ENCODE peak calls at places on chromosomes 5 and 9, in ten cellular contexts. One of them, this sample, is unnamed. For H3K27me3, the result is how much of the 10 kb centered on the place peaks cover.

GRCh38 chr9:96875460-96876142 is 21.3 kb upstream of the ZNF782 start:
- DNase-seq in GM12878: peak
- DNase-seq in sigmoid colon: no peak
- DNase-seq in ovary: no peak
- DNase-seq in K562: no peak
- DNase-seq in H1: peak
- DNase-seq in transverse colon: peak
- DNase-seq in HepG2: peak
- DNase-seq in suprapubic skin: no peak
- DNase-seq in stomach: peak
- DNase-seq in this sample: no peak

GRCh38 chr5:54745599-54745998 is 228.0 kb downstream of the SNX18 start:
- DNase-seq in GM12878: no peak
- DNase-seq in sigmoid colon: no peak
- DNase-seq in ovary: peak
- DNase-seq in K562: no peak
- DNase-seq in H1: no peak
- DNase-seq in transverse colon: no peak
- DNase-seq in HepG2: no peak
- DNase-seq in suprapubic skin: no peak
- DNase-seq in stomach: no peak
- DNase-seq in this sample: no peak

GRCh38 chr5:135825373-135826220 is 8.9 kb upstream of the SLC25A48 start:
- DNase-seq in GM12878: no peak
- DNase-seq in sigmoid colon: peak
- DNase-seq in ovary: no peak
- DNase-seq in K562: no peak
- DNase-seq in H1: no peak
- DNase-seq in transverse colon: no peak
- DNase-seq in HepG2: no peak
- DNase-seq in suprapubic skin: no peak
- DNase-seq in stomach: no peak
- DNase-seq in this sample: no peak

GRCh38 chr5:132470596-132470995 is 20.0 kb downstream of the IRF1 start:
- DNase-seq in GM12878: no peak
- DNase-seq in sigmoid colon: peak
- DNase-seq in ovary: no peak
- DNase-seq in K562: no peak
- DNase-seq in H1: no peak
- DNase-seq in transverse colon: peak
- DNase-seq in HepG2: no peak
- DNase-seq in suprapubic skin: peak
- DNase-seq in stomach: peak
- DNase-seq in this sample: no peak

GRCh38 chr5:79255786-79256557 is 20.0 kb downstream of the JMY start:
- DNase-seq in GM12878: no peak
- DNase-seq in sigmoid colon: no peak
- DNase-seq in ovary: no peak
- DNase-seq in K562: no peak
- DNase-seq in H1: peak
- DNase-seq in transverse colon: peak
- DNase-seq in HepG2: peak
- DNase-seq in suprapubic skin: no peak
- DNase-seq in stomach: peak
- DNase-seq in this sample: no peak

GRCh38 chr5:96335873-96336272 is 97.2 kb downstream of the PCSK1 start:
- DNase-seq in GM12878: no peak
- DNase-seq in sigmoid colon: no peak
- DNase-seq in ovary: no peak
- DNase-seq in K562: no peak
- DNase-seq in H1: no peak
- DNase-seq in transverse colon: no peak
- DNase-seq in HepG2: no peak
- DNase-seq in suprapubic skin: no peak
- DNase-seq in stomach: no peak
- DNase-seq in this sample: no peak

GRCh38 chr9:123484130-123484529 is 128.1 kb downstream of the CRB2 start:
- DNase-seq in GM12878: no peak
- DNase-seq in sigmoid colon: peak
- DNase-seq in ovary: no peak
- DNase-seq in K562: no peak
- DNase-seq in H1: no peak
- DNase-seq in transverse colon: peak
- DNase-seq in HepG2: peak
- DNase-seq in suprapubic skin: no peak
- DNase-seq in stomach: no peak
- DNase-seq in this sample: no peak

GRCh38 chr9:92324451-92324850 is 699 bp downstream of the NOL8 start:
- DNase-seq in GM12878: no peak
- DNase-seq in sigmoid colon: no peak
- DNase-seq in ovary: no peak
- DNase-seq in K562: peak
- DNase-seq in H1: no peak
- DNase-seq in transverse colon: no peak
- DNase-seq in HepG2: no peak
- DNase-seq in suprapubic skin: no peak
- DNase-seq in stomach: no peak
- DNase-seq in this sample: no peak

GRCh38 chr5:95283761-95284511 is 958 bp downstream of the MCTP1 start:
- DNase-seq in GM12878: no peak
- DNase-seq in sigmoid colon: no peak
- DNase-seq in ovary: peak
- DNase-seq in K562: peak
- DNase-seq in H1: peak
- DNase-seq in transverse colon: peak
- DNase-seq in HepG2: no peak
- DNase-seq in suprapubic skin: no peak
- DNase-seq in stomach: peak
- DNase-seq in this sample: no peak

GRCh38 chr9:137776306-137776995 is 101.1 kb upstream of the CACNA1B start:
- DNase-seq in GM12878: no peak
- DNase-seq in sigmoid colon: peak
- DNase-seq in ovary: no peak
- DNase-seq in K562: no peak
- DNase-seq in H1: no peak
- DNase-seq in transverse colon: no peak
- DNase-seq in HepG2: no peak
- DNase-seq in suprapubic skin: no peak
- DNase-seq in stomach: no peak
- DNase-seq in this sample: no peak

GRCh38 chr9:72362118-72362531 is 2.9 kb downstream of the ZFAND5 start:
- DNase-seq in GM12878: no peak
- DNase-seq in sigmoid colon: no peak
- DNase-seq in ovary: no peak
- DNase-seq in K562: no peak
- DNase-seq in H1: no peak
- DNase-seq in transverse colon: no peak
- DNase-seq in HepG2: peak
- DNase-seq in suprapubic skin: no peak
- DNase-seq in stomach: no peak
- DNase-seq in this sample: no peak

GRCh38 chr5:172904643-172905345 is 54.4 kb upstream of the RPL26L1 start:
- DNase-seq in GM12878: no peak
- DNase-seq in sigmoid colon: peak
- DNase-seq in ovary: peak
- DNase-seq in K562: no peak
- DNase-seq in H1: no peak
- DNase-seq in transverse colon: peak
- DNase-seq in HepG2: peak
- DNase-seq in suprapubic skin: peak
- DNase-seq in stomach: peak
- DNase-seq in this sample: peak

GRCh38 chr9:4077499-4078102 is 222.3 kb downstream of the GLIS3 start:
- DNase-seq in GM12878: no peak
- DNase-seq in sigmoid colon: peak
- DNase-seq in ovary: peak
- DNase-seq in K562: peak
- DNase-seq in H1: peak
- DNase-seq in transverse colon: peak
- DNase-seq in HepG2: peak
- DNase-seq in suprapubic skin: peak
- DNase-seq in stomach: peak
- DNase-seq in this sample: peak

GRCh38 chr5:95808686-95809413 is 13.7 kb downstream of the GLRX start:
- DNase-seq in GM12878: peak
- DNase-seq in sigmoid colon: peak
- DNase-seq in ovary: peak
- DNase-seq in K562: no peak
- DNase-seq in H1: no peak
- DNase-seq in transverse colon: peak
- DNase-seq in HepG2: no peak
- DNase-seq in suprapubic skin: peak
- DNase-seq in stomach: peak
- DNase-seq in this sample: peak

GRCh38 chr9:96061293-96061987 is 185.9 kb downstream of the ERCC6L2 start:
- DNase-seq in GM12878: no peak
- DNase-seq in sigmoid colon: no peak
- DNase-seq in ovary: no peak
- DNase-seq in K562: peak
- DNase-seq in H1: peak
- DNase-seq in transverse colon: no peak
- DNase-seq in HepG2: peak
- DNase-seq in suprapubic skin: no peak
- DNase-seq in stomach: peak
- DNase-seq in this sample: peak

GRCh38 chr5:168603776-168604175 is 24.6 kb upstream of the PANK3 start:
- DNase-seq in GM12878: no peak
- DNase-seq in sigmoid colon: no peak
- DNase-seq in ovary: no peak
- DNase-seq in K562: no peak
- DNase-seq in H1: no peak
- DNase-seq in transverse colon: no peak
- DNase-seq in HepG2: no peak
- DNase-seq in suprapubic skin: no peak
- DNase-seq in stomach: no peak
- DNase-seq in this sample: no peak

GRCh38 chr5:30183736-30184135 is 1009.8 kb upstream of the CDH6 start:
- DNase-seq in GM12878: no peak
- DNase-seq in sigmoid colon: no peak
- DNase-seq in ovary: no peak
- DNase-seq in K562: no peak
- DNase-seq in H1: no peak
- DNase-seq in transverse colon: no peak
- DNase-seq in HepG2: no peak
- DNase-seq in suprapubic skin: no peak
- DNase-seq in stomach: no peak
- DNase-seq in this sample: no peak

GRCh38 chr5:170057311-170057710 is 48.4 kb upstream of the FOXI1 start:
- DNase-seq in GM12878: no peak
- DNase-seq in sigmoid colon: peak
- DNase-seq in ovary: no peak
- DNase-seq in K562: no peak
- DNase-seq in H1: no peak
- DNase-seq in transverse colon: no peak
- DNase-seq in HepG2: no peak
- DNase-seq in suprapubic skin: no peak
- DNase-seq in stomach: peak
- DNase-seq in this sample: no peak

GRCh38 chr9:127608104-127608966 is 3.7 kb upstream of the STXBP1 start:
- DNase-seq in GM12878: no peak
- DNase-seq in sigmoid colon: peak
- DNase-seq in ovary: peak
- DNase-seq in K562: peak
- DNase-seq in H1: peak
- DNase-seq in transverse colon: peak
- DNase-seq in HepG2: peak
- DNase-seq in suprapubic skin: peak
- DNase-seq in stomach: peak
- DNase-seq in this sample: no peak
- TF ChIP-seq POLR2A in GM12878: no peak
- TF ChIP-seq POLR2A in sigmoid colon: no peak
- TF ChIP-seq POLR2A in ovary: no peak
- TF ChIP-seq POLR2A in K562: no peak
- TF ChIP-seq POLR2A in H1: no peak
- TF ChIP-seq POLR2A in transverse colon: no peak
- TF ChIP-seq POLR2A in HepG2: peak
- TF ChIP-seq POLR2A in suprapubic skin: no peak
- TF ChIP-seq POLR2A in stomach: no peak
- TF ChIP-seq POLR2A in this sample: no peak

DNA sequence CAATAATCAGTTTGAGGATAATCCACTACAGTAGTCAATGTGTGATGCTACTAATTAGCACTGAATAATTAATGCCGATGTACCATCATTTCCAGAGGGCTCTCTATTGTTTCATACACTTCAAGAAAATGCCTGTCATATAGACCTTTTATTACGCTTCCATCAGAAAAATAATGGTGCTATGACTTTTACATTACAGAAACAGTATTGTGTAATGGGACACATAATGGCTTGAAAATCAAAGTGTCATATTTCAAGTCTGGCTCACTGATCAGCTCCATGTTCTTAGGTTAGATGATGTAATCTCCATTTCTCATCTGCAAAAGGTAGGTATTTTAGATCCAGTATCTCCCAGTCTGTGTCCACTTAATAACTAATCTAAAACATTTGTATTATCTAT is 990.7 kb upstream of the TYRP1 start:
- DNase-seq in GM12878: no peak
- DNase-seq in sigmoid colon: no peak
- DNase-seq in ovary: no peak
- DNase-seq in K562: no peak
- DNase-seq in H1: no peak
- DNase-seq in transverse colon: no peak
- DNase-seq in HepG2: no peak
- DNase-seq in suprapubic skin: no peak
- DNase-seq in stomach: no peak
- DNase-seq in this sample: no peak
- H3K27me3 ChIP-seq in GM12878: under half
- H3K27me3 ChIP-seq in sigmoid colon: under half
- H3K27me3 ChIP-seq in ovary: under half
- H3K27me3 ChIP-seq in K562: under half
- H3K27me3 ChIP-seq in H1: under half
- H3K27me3 ChIP-seq in transverse colon: under half
- H3K27me3 ChIP-seq in HepG2: under half
- H3K27me3 ChIP-seq in suprapubic skin: under half
- H3K27me3 ChIP-seq in stomach: under half
- H3K27me3 ChIP-seq in this sample: under half

GRCh38 chr5:8907168-8907868 is 638.6 kb downstream of the SEMA5A start:
- DNase-seq in GM12878: no peak
- DNase-seq in sigmoid colon: no peak
- DNase-seq in ovary: no peak
- DNase-seq in K562: no peak
- DNase-seq in H1: no peak
- DNase-seq in transverse colon: no peak
- DNase-seq in HepG2: no peak
- DNase-seq in suprapubic skin: no peak
- DNase-seq in stomach: no peak
- DNase-seq in this sample: no peak
- TF ChIP-seq EP300 in GM12878: no peak
- TF ChIP-seq EP300 in sigmoid colon: no peak
- TF ChIP-seq EP300 in ovary: no peak
- TF ChIP-seq EP300 in K562: no peak
- TF ChIP-seq EP300 in H1: no peak
- TF ChIP-seq EP300 in transverse colon: no peak
- TF ChIP-seq EP300 in HepG2: no peak
- TF ChIP-seq EP300 in suprapubic skin: no peak
- TF ChIP-seq EP300 in stomach: no peak
- TF ChIP-seq EP300 in this sample: no peak

DNA sequence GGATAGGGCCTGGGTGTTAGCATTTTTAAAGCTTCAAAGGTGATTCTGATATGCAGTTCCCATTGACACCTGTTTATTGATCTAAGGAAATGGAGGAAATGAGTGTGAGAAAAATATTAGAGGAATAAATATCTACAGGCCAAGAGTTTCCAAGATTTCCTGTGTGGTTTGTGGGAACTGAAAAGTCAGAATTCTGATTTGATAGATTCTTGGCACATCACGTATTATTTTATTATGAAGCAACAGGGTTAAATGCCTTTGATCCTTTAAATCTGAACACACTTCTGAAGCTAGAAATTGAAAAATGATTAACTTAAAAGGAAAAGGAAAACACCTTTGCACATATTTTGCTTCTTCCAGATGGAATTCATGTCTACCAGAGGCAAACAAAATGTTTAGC is 113.7 kb downstream of the CD180 start:
- DNase-seq in GM12878: no peak
- DNase-seq in sigmoid colon: no peak
- DNase-seq in ovary: no peak
- DNase-seq in K562: no peak
- DNase-seq in H1: no peak
- DNase-seq in transverse colon: no peak
- DNase-seq in HepG2: no peak
- DNase-seq in suprapubic skin: no peak
- DNase-seq in stomach: no peak
- DNase-seq in this sample: no peak
- TF ChIP-seq POLR2A in GM12878: no peak
- TF ChIP-seq POLR2A in sigmoid colon: no peak
- TF ChIP-seq POLR2A in ovary: no peak
- TF ChIP-seq POLR2A in K562: no peak
- TF ChIP-seq POLR2A in H1: no peak
- TF ChIP-seq POLR2A in transverse colon: no peak
- TF ChIP-seq POLR2A in HepG2: no peak
- TF ChIP-seq POLR2A in suprapubic skin: no peak
- TF ChIP-seq POLR2A in stomach: no peak
- TF ChIP-seq POLR2A in this sample: no peak

This sample was measured in tibial nerve.